ENCODE peak calls at places on chromosomes 1 and 21, in ten cellular contexts. O is Peyer's patch, B is uterus, W is K562, P is heart left ventricle, Z is stomach, F is tibial nerve, Q is testis, S is ovary, D is transverse colon. I is an unnamed sample.

GRCh38 chr1:202029171-202029665 is 18.8 kb downstream of the ELF3 start:
- DNase-seq in O (no peak), B (no peak), W (no peak), P (no peak), Z (no peak), F (no peak), Q (no peak), S (no peak), D (no peak), I (no peak)

GRCh38 chr1:112575154-112575804 is 43.7 kb downstream of the ST7L start:
- DNase-seq in O (no peak), B (no peak), W (peak), P (no peak), Z (no peak), F (no peak), Q (no peak), S (no peak), D (no peak), I (peak)

GRCh38 chr1:56576880-56577858 is 2.2 kb downstream of the PLPP3 start:
- DNase-seq in O (no peak), B (no peak), W (peak), P (peak), Z (no peak), F (peak), Q (peak), S (no peak), D (no peak), I (peak)

GRCh38 chr21:37281579-37281978 is 14.4 kb upstream of the VPS26C start:
- DNase-seq in O (no peak), B (no peak), W (no peak), P (no peak), Z (no peak), F (no peak), Q (no peak), S (no peak), D (no peak), I (no peak)

GRCh38 chr1:203038217-203038741 is 12.0 kb downstream of the PPFIA4 start:
- DNase-seq in O (no peak), B (peak), W (no peak), P (peak), Z (no peak), F (no peak), Q (peak), S (no peak), D (peak), I (peak)

GRCh38 chr1:10104844-10105243 is 72.1 kb downstream of the UBE4B start:
- DNase-seq in O (no peak), B (no peak), W (no peak), P (no peak), Z (no peak), F (no peak), Q (no peak), S (no peak), D (no peak), I (no peak)

GRCh38 chr1:192951961-192952460 is 107.1 kb downstream of the UCHL5 start:
- DNase-seq in O (no peak), B (peak), W (peak), P (peak), Z (no peak), F (no peak), Q (no peak), S (no peak), D (peak), I (peak)

GRCh38 chr1:29259802-29260441 is 23.6 kb downstream of the PTPRU start:
- DNase-seq in O (peak), B (peak), W (peak), P (peak), Z (peak), F (peak), Q (peak), S (peak), D (peak), I (peak)

GRCh38 chr1:171252482-171252881 is 4.2 kb downstream of the FMO1 start:
- DNase-seq in O (peak), B (no peak), W (no peak), P (no peak), Z (peak), F (no peak), Q (no peak), S (no peak), D (peak), I (no peak)

GRCh38 chr1:204936765-204937164 is 66.1 kb downstream of the NFASC start:
- DNase-seq in O (no peak), B (no peak), W (no peak), P (no peak), Z (no peak), F (no peak), Q (no peak), S (no peak), D (no peak), I (no peak)

GRCh38 chr1:209920844-209921243 is 17.2 kb upstream of the SYT14 start:
- DNase-seq in O (no peak), B (no peak), W (no peak), P (no peak), Z (no peak), F (no peak), Q (no peak), S (no peak), D (no peak), I (no peak)

GRCh38 chr21:30164796-30165195 is 1.8 kb downstream of the CLDN17 start:
- DNase-seq in O (no peak), B (no peak), W (no peak), P (no peak), Z (no peak), F (no peak), Q (no peak), S (no peak), D (no peak), I (no peak)

GRCh38 chr1:192984058-192984457 is 75.1 kb downstream of the UCHL5 start:
- DNase-seq in O (no peak), B (no peak), W (no peak), P (no peak), Z (no peak), F (no peak), Q (no peak), S (no peak), D (no peak), I (no peak)

GRCh38 chr1:175481126-175482071 is 262.0 kb downstream of the TNR start:
- DNase-seq in O (no peak), B (no peak), W (peak), P (no peak), Z (no peak), F (peak), Q (no peak), S (no peak), D (no peak), I (peak)

GRCh38 chr1:27116210-27116609 is 38.7 kb downstream of the SLC9A1 start:
- DNase-seq in O (no peak), B (peak), W (peak), P (peak), Z (no peak), F (peak), Q (no peak), S (peak), D (peak), I (no peak)

GRCh38 chr1:156689035-156689959 is 12.1 kb upstream of the NES start:
- DNase-seq in O (peak), B (peak), W (peak), P (peak), Z (peak), F (peak), Q (peak), S (peak), D (peak), I (peak)

GRCh38 chr1:213987876-213988638 is at the start of gene PROX1:
- DNase-seq in O (peak), B (peak), W (peak), P (peak), Z (peak), F (peak), Q (peak), S (peak), D (peak), I (no peak)

GRCh38 chr21:45826733-45827692 is 154.6 kb upstream of the COL6A1 start:
- DNase-seq in O (no peak), B (no peak), W (no peak), P (no peak), Z (no peak), F (no peak), Q (peak), S (no peak), D (no peak), I (no peak)

GRCh38 chr1:198359024-198359653 is 181.3 kb downstream of the ATP6V1G3 start:
- DNase-seq in O (no peak), B (no peak), W (peak), P (no peak), Z (no peak), F (no peak), Q (no peak), S (no peak), D (no peak), I (peak)

GRCh38 chr1:243903904-243904303 is 53.9 kb upstream of the AKT3 start:
- DNase-seq in O (no peak), B (no peak), W (no peak), P (no peak), Z (no peak), F (no peak), Q (no peak), S (no peak), D (no peak), I (no peak)

GRCh38 chr1:75616436-75617433 is 5.8 kb upstream of the SLC44A5 start:
- DNase-seq in O (no peak), B (no peak), W (peak), P (no peak), Z (no peak), F (no peak), Q (peak), S (peak), D (no peak), I (no peak)

GRCh38 chr21:41054206-41054605 is 113.8 kb upstream of the BACE2 start:
- DNase-seq in O (no peak), B (no peak), W (no peak), P (no peak), Z (no peak), F (no peak), Q (no peak), S (no peak), D (no peak), I (no peak)

GRCh38 chr21:36889401-36889800 is 77.1 kb downstream of the HLCS start:
- DNase-seq in O (no peak), B (no peak), W (no peak), P (peak), Z (no peak), F (no peak), Q (no peak), S (no peak), D (no peak), I (no peak)

GRCh38 chr1:187641907-187642306 is 813.2 kb downstream of the PLA2G4A start:
- DNase-seq in O (no peak), B (no peak), W (no peak), P (no peak), Z (no peak), F (no peak), Q (no peak), S (no peak), D (no peak), I (no peak)

GRCh38 chr1:145777357-145778145 is 46.3 kb downstream of the RNF115 start:
- DNase-seq in O (no peak), B (no peak), W (no peak), P (no peak), Z (no peak), F (no peak), Q (no peak), S (no peak), D (no peak), I (no peak)

GRCh38 chr1:90007979-90008404 is 13.1 kb downstream of the ZNF326 start:
- DNase-seq in O (no peak), B (no peak), W (peak), P (no peak), Z (no peak), F (no peak), Q (no peak), S (no peak), D (no peak), I (no peak)

GRCh38 chr1:168328965-168329364 is 48.3 kb downstream of the TBX19 start:
- DNase-seq in O (no peak), B (no peak), W (no peak), P (no peak), Z (no peak), F (no peak), Q (no peak), S (no peak), D (no peak), I (no peak)

GRCh38 chr1:244013100-244013499 is 38.0 kb upstream of the ZBTB18 start:
- DNase-seq in O (no peak), B (no peak), W (no peak), P (no peak), Z (no peak), F (no peak), Q (no peak), S (no peak), D (no peak), I (no peak)

GRCh38 chr1:208047476-208047934 is 136.6 kb upstream of the CD34 start:
- DNase-seq in O (peak), B (peak), W (no peak), P (peak), Z (peak), F (peak), Q (peak), S (peak), D (peak), I (no peak)

GRCh38 chr1:57474097-57474750 is 50.4 kb upstream of the DAB1 start:
- DNase-seq in O (no peak), B (no peak), W (no peak), P (no peak), Z (no peak), F (no peak), Q (no peak), S (no peak), D (no peak), I (no peak)

GRCh38 chr1:163230827-163231226 is 28.1 kb upstream of the RGS5 start:
- DNase-seq in O (no peak), B (no peak), W (no peak), P (no peak), Z (no peak), F (no peak), Q (no peak), S (no peak), D (no peak), I (no peak)

GRCh38 chr1:23980725-23981063 is 567 bp upstream of the SRSF10 start:
- DNase-seq in O (peak), B (peak), W (peak), P (no peak), Z (no peak), F (peak), Q (no peak), S (peak), D (peak), I (peak)

GRCh38 chr1:233613252-233614172 is at the start of gene KCNK1:
- DNase-seq in O (peak), B (peak), W (peak), P (peak), Z (peak), F (peak), Q (peak), S (peak), D (peak), I (no peak)

GRCh38 chr21:46347791-46348381 is 23.9 kb downstream of the PCNT start:
- DNase-seq in O (no peak), B (no peak), W (no peak), P (peak), Z (no peak), F (no peak), Q (no peak), S (no peak), D (no peak), I (no peak)

GRCh38 chr1:202599669-202600431 is 110.4 kb downstream of the SYT2 start:
- DNase-seq in O (peak), B (peak), W (peak), P (peak), Z (peak), F (peak), Q (peak), S (peak), D (peak), I (peak)

GRCh38 chr1:1437904-1438376 is 2.5 kb downstream of the VWA1 start:
- DNase-seq in O (peak), B (no peak), W (no peak), P (no peak), Z (peak), F (no peak), Q (no peak), S (no peak), D (peak), I (peak)
- TF ChIP-seq POLR2A in O (no peak), B (no peak), W (no peak), P (no peak), Z (no peak), F (no peak), Q (no peak), S (no peak), D (peak), I (no peak)

GRCh38 chr1:81781749-81782148 is 19.0 kb upstream of the ADGRL2 start:
- DNase-seq in O (no peak), B (no peak), W (no peak), P (no peak), Z (no peak), F (no peak), Q (no peak), S (no peak), D (no peak), I (no peak)
- TF ChIP-seq CTCF in O (no peak), B (no peak), W (no peak), P (no peak), Z (no peak), F (no peak), Q (no peak), S (no peak), D (no peak), I (no peak)

DNA sequence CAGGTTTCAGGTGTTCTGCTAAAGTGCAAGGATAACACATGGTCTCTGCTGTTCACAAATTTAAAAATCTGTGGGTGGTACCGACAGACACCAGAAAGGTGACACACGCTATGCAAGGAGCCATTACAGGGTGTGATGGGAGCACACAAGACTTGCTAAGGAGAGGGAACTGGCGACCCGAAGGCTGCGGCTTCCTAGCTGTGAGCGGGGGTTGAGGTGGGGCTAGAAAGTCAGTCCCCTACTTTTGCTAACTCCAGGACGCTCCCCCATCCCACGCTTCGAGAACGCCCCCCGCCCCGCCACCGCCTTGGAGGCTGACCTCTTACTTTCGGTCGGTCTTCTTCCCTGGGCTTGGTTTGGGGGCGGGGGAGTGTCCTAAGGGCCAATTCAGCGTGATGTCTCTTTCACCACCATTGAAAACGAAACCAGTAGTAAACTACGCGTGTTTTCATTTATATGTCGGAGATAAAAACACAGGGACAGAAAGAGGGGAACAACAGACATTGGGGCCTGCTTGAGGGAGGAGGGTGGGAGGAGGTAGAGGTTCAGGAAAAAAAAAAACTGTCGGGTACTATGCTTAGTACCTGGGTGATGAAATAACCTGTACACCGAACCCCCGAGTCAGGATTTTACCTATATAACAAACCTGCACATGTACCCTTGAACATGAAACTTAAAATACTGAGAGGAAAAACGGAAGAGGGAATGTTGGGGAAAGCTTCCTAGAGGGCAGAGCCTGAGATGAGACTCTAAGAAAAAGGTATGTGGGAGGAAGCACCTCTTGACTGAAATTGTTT is 1.1 kb downstream of the CKS1B start:
- DNase-seq in O (peak), B (peak), W (peak), P (peak), Z (peak), F (peak), Q (peak), S (peak), D (peak), I (peak)
- TF ChIP-seq POLR2A in O (no peak), B (no peak), W (no peak), P (no peak), Z (no peak), F (no peak), Q (no peak), S (no peak), D (no peak), I (peak)

GRCh38 chr1:68057050-68057449 is 6.6 kb upstream of the DIRAS3 start:
- DNase-seq in O (no peak), B (no peak), W (no peak), P (no peak), Z (no peak), F (no peak), Q (no peak), S (no peak), D (no peak), I (no peak)

DNA sequence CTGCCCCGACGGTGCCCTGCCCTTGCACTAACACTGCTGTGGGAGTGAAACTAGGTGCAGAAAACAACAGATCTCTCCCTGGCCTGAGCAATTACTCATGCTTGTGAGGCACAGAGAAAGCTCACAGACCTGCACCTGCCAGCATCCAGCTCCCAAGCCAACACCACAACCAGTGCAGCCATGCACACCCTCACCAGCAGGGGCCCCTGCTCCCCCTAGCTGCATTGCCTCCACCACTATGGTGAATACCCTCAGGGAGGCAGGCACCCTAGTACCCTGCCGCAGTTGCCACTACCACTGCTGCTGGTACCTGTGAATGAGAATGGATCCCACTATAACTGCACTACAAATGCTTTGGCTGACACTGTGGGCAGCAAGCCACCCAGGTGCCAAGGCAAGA is 7.1 kb upstream of the DIRAS3 start:
- DNase-seq in O (no peak), B (no peak), W (no peak), P (no peak), Z (no peak), F (no peak), Q (no peak), S (no peak), D (no peak), I (no peak)
- TF ChIP-seq CTCF in O (no peak), B (no peak), W (peak), P (no peak), Z (no peak), F (no peak), Q (no peak), S (no peak), D (no peak), I (no peak)

DNA sequence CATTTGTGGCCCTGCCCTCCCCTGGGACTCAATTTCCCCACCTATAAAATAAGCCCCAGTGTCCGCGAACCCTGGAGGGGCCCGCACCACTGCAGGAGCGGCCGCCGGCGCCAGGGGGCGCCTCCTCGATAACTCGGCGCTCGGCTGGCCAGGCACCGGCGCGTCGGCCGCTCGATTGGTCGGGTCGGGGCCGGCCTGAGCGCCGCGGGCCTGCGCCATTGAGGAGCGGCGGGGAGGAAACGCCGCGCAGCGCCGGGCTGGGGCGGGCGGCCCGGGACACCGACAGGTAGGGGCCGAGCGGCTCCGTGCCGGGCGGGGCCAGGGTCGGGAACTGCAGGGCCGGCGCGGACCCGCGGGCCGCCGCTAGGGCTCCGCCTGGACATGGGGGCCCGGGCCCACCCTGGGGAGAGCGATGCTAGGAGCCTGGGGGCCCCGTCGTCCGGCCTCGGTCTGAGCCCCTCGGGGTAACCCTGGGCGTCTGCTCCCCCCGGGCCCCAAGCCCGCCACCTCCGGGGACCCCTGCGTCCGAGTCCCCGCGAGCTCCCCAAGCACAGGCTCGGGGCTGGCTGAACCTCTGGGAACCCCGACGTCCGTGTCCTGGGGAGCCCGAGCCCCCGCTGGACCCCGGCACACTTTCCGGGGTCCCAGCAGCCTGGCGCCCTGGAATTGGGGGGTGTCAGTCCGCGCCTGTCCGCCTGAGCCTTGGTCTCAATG is at the start of gene VPS13D:
- DNase-seq in O (peak), B (peak), W (peak), P (peak), Z (peak), F (peak), Q (peak), S (peak), D (peak), I (peak)
- TF ChIP-seq POLR2A in O (peak), B (no peak), W (no peak), P (peak), Z (no peak), F (peak), Q (no peak), S (peak), D (no peak), I (peak)

DNA sequence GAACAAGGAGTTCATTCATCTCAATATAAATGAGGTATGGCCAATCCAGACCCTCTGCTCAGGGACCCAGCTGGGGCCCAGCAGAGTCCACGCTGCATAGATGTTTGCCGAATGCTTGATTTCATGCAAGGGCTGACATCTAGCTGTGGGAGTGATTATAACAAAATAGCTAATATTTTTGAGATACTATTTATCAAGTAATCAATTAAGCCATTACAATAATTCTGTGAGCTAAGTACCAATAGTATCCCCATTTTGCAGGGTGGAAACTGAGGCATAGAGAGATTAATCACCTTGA is 50.9 kb downstream of the CAPN9 start:
- DNase-seq in O (no peak), B (no peak), W (no peak), P (no peak), Z (no peak), F (no peak), Q (no peak), S (no peak), D (no peak), I (no peak)
- TF ChIP-seq CTCF in O (no peak), B (no peak), W (no peak), P (no peak), Z (peak), F (peak), Q (no peak), S (no peak), D (no peak), I (no peak)

GRCh38 chr1:227945891-227946623 is 1.7 kb downstream of the WNT9A start:
- DNase-seq in O (peak), B (peak), W (peak), P (peak), Z (peak), F (no peak), Q (peak), S (peak), D (peak), I (peak)
- TF ChIP-seq POLR2A in O (no peak), B (no peak), W (no peak), P (no peak), Z (no peak), F (no peak), Q (no peak), S (no peak), D (no peak), I (no peak)

I was measured in NB4.